ENCODE peak calls at places on chromosomes 4 and X, in ten cellular contexts. H, D, U, Q, M, T, Y, J, X and K are unnamed samples.

GRCh38 chrX:134774190-134775048 is 116.1 kb upstream of the PLAC1 start:
- DNase-seq in H (no peak), D (no peak), U (no peak), Q (no peak), M (no peak), T (no peak), Y (no peak), J (no peak), X (peak; percentile 12), K (no peak)

GRCh38 chr4:61517144-61517543 is 317.0 kb downstream of the ADGRL3 start:
- DNase-seq in H (peak; percentile 67), D (no peak), U (no peak), Q (no peak), M (no peak), T (no peak), Y (no peak), J (peak; percentile 92), X (no peak), K (no peak)

GRCh38 chr4:81682492-81682891 is 210.8 kb upstream of the RASGEF1B start:
- DNase-seq in H (no peak), D (no peak), U (no peak), Q (no peak), M (no peak), T (no peak), Y (no peak), J (peak; percentile 37), X (no peak), K (no peak)

GRCh38 chr4:21709031-21709430 is 239.5 kb downstream of the KCNIP4 start:
- DNase-seq in H (no peak), D (no peak), U (no peak), Q (no peak), M (no peak), T (no peak), Y (no peak), J (no peak), X (no peak), K (no peak)

GRCh38 chrX:56530011-56530410 is 33.4 kb upstream of the UBQLN2 start:
- DNase-seq in H (no peak), D (no peak), U (no peak), Q (no peak), M (no peak), T (no peak), Y (no peak), J (no peak), X (no peak), K (no peak)

GRCh38 chrX:50677789-50678188 is 136.2 kb downstream of the SHROOM4 start:
- DNase-seq in H (no peak), D (no peak), U (no peak), Q (no peak), M (no peak), T (no peak), Y (no peak), J (no peak), X (no peak), K (no peak)

GRCh38 chr4:94457692-94458106 is 6.0 kb downstream of the PDLIM5 start:
- DNase-seq in H (peak; percentile 13), D (no peak), U (peak; percentile 57), Q (no peak), M (no peak), T (no peak), Y (no peak), J (no peak), X (peak; percentile 76), K (peak; percentile 58)

GRCh38 chr4:25367004-25367621 is 9.9 kb upstream of the ANAPC4 start:
- DNase-seq in H (peak; percentile 23), D (no peak), U (peak; percentile 71), Q (no peak), M (no peak), T (no peak), Y (no peak), J (peak; percentile 44), X (peak; percentile 77), K (peak; percentile 72)

GRCh38 chr4:47187608-47188007 is 156.2 kb downstream of the GABRB1 start:
- DNase-seq in H (no peak), D (no peak), U (no peak), Q (no peak), M (no peak), T (no peak), Y (no peak), J (no peak), X (no peak), K (no peak)

DNA sequence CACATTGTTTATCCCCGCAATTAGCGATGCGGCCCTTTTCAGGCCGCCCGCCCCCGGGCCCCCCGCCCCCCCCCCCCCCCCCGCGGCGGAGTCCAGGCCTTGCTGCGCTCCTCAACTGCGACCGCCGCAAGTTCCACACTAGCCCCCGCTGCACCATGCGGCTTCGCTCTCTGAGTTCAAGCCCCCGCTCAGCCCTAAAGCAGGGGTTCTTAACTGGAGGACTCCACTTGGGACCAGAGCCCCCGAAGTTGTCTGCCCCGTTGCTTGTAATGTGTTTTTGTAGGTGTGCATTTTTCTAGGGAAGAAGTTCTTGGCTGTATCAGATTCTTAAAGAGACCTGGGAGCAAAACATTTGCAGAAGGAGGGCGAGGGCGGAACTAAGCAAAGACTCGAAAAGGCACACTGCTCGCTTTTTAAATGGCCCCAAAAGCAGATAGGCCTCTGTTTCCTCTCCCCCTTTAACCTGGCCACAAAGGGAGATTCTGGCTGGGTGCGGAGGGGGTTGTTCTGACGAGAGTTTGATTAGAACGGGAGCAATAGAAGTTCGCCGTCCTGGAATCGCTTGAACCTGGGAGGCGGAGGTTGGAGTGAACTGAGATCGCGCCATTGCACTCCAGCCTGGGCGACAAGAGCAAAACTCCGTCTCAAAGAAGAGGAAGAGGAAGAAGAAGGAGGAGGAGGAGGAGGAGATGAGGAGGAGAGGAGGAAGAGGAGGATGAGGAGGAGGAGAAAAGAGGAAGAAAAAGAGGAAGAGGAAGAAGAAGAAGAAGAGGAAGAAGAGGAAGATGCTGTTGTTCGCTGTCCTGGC is 2.3 kb upstream of the MSX1 start:
- DNase-seq in H (no peak), D (no peak), U (no peak), Q (no peak), M (no peak), T (no peak), Y (no peak), J (peak; percentile 19), X (no peak), K (no peak)
- H3K4me3 ChIP-seq in H (no peak overlapping the region), D (peak overlapping the region; percentile 38), U (no peak overlapping the region), Q (no peak overlapping the region), M (no peak overlapping the region), T (peak overlapping the region; percentile 55), Y (peak overlapping the region; percentile 34), J (no peak overlapping the region), X (no peak overlapping the region), K (no peak overlapping the region)

GRCh38 chrX:13690836-13691235 is 1.9 kb downstream of the RAB9A start:
- DNase-seq in H (no peak), D (no peak), U (no peak), Q (no peak), M (no peak), T (no peak), Y (no peak), J (peak; percentile 42), X (peak; percentile 16), K (no peak)
- H3K4me3 ChIP-seq in H (peak overlapping the region; percentile 4), D (no peak overlapping the region), U (peak overlapping the region; percentile 85), Q (no peak overlapping the region), M (peak overlapping the region; percentile 61), T (peak overlapping the region; percentile 75), Y (peak overlapping the region; percentile 69), J (no peak overlapping the region), X (peak overlapping the region; percentile 98), K (peak overlapping the region; percentile 71)

GRCh38 chrX:143633530-143634372 is 2.1 kb downstream of the SLITRK4 start:
- DNase-seq in H (peak; percentile 44), D (no peak), U (no peak), Q (peak; percentile 10), M (peak; percentile 17), T (no peak), Y (no peak), J (peak; percentile 32), X (no peak), K (no peak)

GRCh38 chrX:143635915-143636314 is at the start of gene SLITRK4:
- DNase-seq in H (peak; percentile 51), D (no peak), U (peak; percentile 17), Q (peak; percentile 20), M (no peak), T (no peak), Y (no peak), J (peak; percentile 95), X (no peak), K (peak; percentile 63)

GRCh38 chrX:143634373-143634685 is 1.6 kb downstream of the SLITRK4 start:
- DNase-seq in H (peak; percentile 26), D (no peak), U (no peak), Q (peak; percentile 12), M (no peak), T (peak; percentile 16), Y (no peak), J (no peak), X (no peak), K (no peak)

GRCh38 chrX:143632625-143633387 is 3.1 kb downstream of the SLITRK4 start:
- DNase-seq in H (no peak), D (no peak), U (peak; percentile 37), Q (no peak), M (no peak), T (no peak), Y (no peak), J (peak; percentile 25), X (no peak), K (peak; percentile 71)

DNA sequence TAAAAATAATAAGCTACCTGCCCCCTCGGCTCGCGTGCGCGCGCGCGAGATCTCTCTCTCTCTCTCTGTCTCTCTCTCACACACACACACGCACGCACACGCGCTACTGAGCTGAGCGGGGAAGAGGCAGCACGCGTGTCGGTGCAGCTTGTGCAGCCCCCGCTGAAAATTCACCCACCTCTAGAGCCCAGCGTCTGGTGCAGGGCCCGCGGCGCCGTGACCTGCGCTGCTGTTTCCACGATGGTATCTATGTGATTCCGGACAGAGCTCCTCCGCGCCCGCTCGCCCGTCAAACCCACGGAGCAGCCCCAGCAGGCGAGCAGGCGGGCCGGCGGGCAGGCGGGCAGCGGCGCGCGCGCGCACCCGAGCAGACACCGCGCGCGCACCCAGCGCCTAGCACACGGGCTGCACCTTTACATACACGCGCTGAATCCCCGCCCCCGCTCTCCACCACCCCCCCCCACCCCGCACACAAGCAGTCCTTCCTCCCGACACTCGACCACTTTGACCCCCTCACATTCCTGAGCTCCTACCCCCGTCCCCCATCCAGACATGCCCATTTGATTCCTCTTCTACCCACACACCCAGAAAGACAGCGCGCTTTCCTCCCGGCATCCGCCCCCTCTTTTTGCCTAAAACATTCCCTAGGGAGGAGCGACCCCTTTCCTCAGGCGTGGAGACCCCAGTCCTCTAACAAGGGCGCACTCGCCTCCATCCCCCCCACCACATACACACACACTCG is 1.0 kb downstream of the SLITRK4 start:
- DNase-seq in H (peak; percentile 56), D (no peak), U (no peak), Q (peak; percentile 13), M (no peak), T (no peak), Y (no peak), J (no peak), X (no peak), K (no peak)
- H3K4me3 ChIP-seq in H (peak overlapping the region; percentile 72), D (peak overlapping the region; percentile 23), U (peak overlapping the region; percentile 24), Q (no peak overlapping the region), M (no peak overlapping the region), T (peak overlapping the region; percentile 64), Y (peak overlapping the region; percentile 54), J (peak overlapping the region; percentile 28), X (peak overlapping the region; percentile 76), K (peak overlapping the region; percentile 60)

DNA sequence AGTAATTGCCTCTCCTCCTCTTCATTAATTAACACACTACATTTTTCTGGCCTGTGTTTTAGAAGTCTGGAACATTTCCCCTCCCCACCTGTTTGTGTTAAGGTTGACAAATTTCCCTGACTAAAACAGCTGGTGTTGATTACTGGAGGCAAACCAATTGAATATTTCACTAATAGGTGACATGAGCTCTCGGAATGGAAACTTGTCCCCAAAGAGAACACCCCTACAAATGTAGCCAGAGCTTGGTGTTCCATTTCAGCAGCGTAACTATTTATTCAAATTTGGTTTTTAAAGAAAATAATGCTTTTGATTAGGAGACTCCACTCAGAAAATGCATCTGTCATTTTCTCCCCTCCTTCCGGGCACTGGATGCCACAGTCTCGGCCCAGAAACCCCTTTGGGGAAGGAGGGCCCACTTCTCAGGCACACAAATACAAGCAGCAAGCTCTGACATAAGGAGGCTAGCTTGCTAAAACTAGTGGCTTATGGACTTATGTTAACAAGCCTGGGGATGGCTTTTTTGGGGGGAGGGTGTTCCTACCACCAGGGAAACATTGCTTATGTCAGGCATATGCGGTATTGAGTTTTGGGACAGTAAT is 2.2 kb downstream of the RNF150 start:
- DNase-seq in H (no peak), D (no peak), U (no peak), Q (no peak), M (no peak), T (no peak), Y (no peak), J (no peak), X (peak; percentile 46), K (no peak)
- H3K4me3 ChIP-seq in H (no peak overlapping the region), D (no peak overlapping the region), U (peak overlapping the region; percentile 63), Q (no peak overlapping the region), M (peak overlapping the region; percentile 95), T (peak overlapping the region; percentile 93), Y (peak overlapping the region; percentile 80), J (no peak overlapping the region), X (peak overlapping the region; percentile 94), K (no peak overlapping the region)